ENCODE peak calls at places on chromosomes 11 and 22, in nine cellular contexts. M, O, I, B, W, S, L, R and J are unnamed samples.

GRCh38 chr11:20007386-20007785 is 152.9 kb downstream of the DBX1 start:
- DNase-seq in M (no peak), O (no peak), I (no peak), B (no peak), W (no peak), S (no peak), L (no peak), R (no peak), J (no peak)

GRCh38 chr11:120022617-120023016 is 115.3 kb downstream of the TRIM29 start:
- DNase-seq in M (no peak), O (no peak), I (no peak), B (no peak), W (no peak), S (no peak), L (no peak), R (no peak), J (no peak)

GRCh38 chr22:17120281-17120680 is 879 bp downstream of the TMEM121B start:
- DNase-seq in M (peak), O (peak), I (no peak), B (peak), W (no peak), S (no peak), L (no peak), R (peak), J (peak)

GRCh38 chr22:45548441-45548840 is 45.8 kb downstream of the FBLN1 start:
- DNase-seq in M (no peak), O (no peak), I (no peak), B (no peak), W (no peak), S (no peak), L (no peak), R (no peak), J (no peak)

GRCh38 chr11:68142028-68142412 is 20.8 kb upstream of the CHKA start:
- DNase-seq in M (peak), O (no peak), I (no peak), B (no peak), W (no peak), S (no peak), L (no peak), R (no peak), J (peak)

GRCh38 chr11:94017446-94017845 is 3.7 kb upstream of the HEPHL1 start:
- DNase-seq in M (no peak), O (no peak), I (no peak), B (peak), W (peak), S (no peak), L (no peak), R (no peak), J (no peak)

GRCh38 chr22:47793304-47794101 is 1031.1 kb downstream of the TBC1D22A start:
- DNase-seq in M (no peak), O (no peak), I (no peak), B (no peak), W (no peak), S (no peak), L (no peak), R (no peak), J (no peak)

GRCh38 chr22:23517804-23518380 is 62.2 kb downstream of the IGLL1 start:
- DNase-seq in M (no peak), O (no peak), I (no peak), B (no peak), W (no peak), S (no peak), L (no peak), R (no peak), J (no peak)

GRCh38 chr11:68968306-68969255 is 12.2 kb downstream of the MRGPRD start:
- DNase-seq in M (no peak), O (no peak), I (no peak), B (no peak), W (no peak), S (no peak), L (no peak), R (no peak), J (no peak)

GRCh38 chr11:91081440-91082088 is 858.7 kb upstream of the CHORDC1 start:
- DNase-seq in M (no peak), O (peak), I (no peak), B (peak), W (peak), S (no peak), L (no peak), R (no peak), J (no peak)

GRCh38 chr11:8288166-8288772 is 24.6 kb upstream of the LMO1 start:
- DNase-seq in M (no peak), O (no peak), I (no peak), B (no peak), W (no peak), S (no peak), L (no peak), R (no peak), J (no peak)

GRCh38 chr11:76916712-76917111 is 56.0 kb downstream of the ACER3 start:
- DNase-seq in M (no peak), O (no peak), I (no peak), B (no peak), W (no peak), S (no peak), L (no peak), R (no peak), J (no peak)

GRCh38 chr11:5123802-5124521 is 14.2 kb downstream of the OR52A5 start:
- DNase-seq in M (peak), O (peak), I (peak), B (peak), W (peak), S (no peak), L (peak), R (peak), J (peak)

GRCh38 chr22:44354288-44354687 is 41.5 kb upstream of the SHISAL1 start:
- DNase-seq in M (no peak), O (no peak), I (no peak), B (no peak), W (no peak), S (no peak), L (no peak), R (no peak), J (no peak)

GRCh38 chr11:12079726-12080556 is 30.4 kb upstream of the MICAL2 start:
- DNase-seq in M (no peak), O (peak), I (no peak), B (peak), W (peak), S (no peak), L (no peak), R (no peak), J (peak)

GRCh38 chr11:71139516-71140205 is 112.7 kb downstream of the SHANK2 start:
- DNase-seq in M (no peak), O (peak), I (peak), B (peak), W (no peak), S (no peak), L (no peak), R (no peak), J (peak)

GRCh38 chr22:37419916-37420655 is 7.2 kb downstream of the ELFN2 start:
- DNase-seq in M (peak), O (no peak), I (no peak), B (peak), W (no peak), S (no peak), L (no peak), R (no peak), J (no peak)

GRCh38 chr11:122486793-122487495 is 168.6 kb upstream of the UBASH3B start:
- DNase-seq in M (no peak), O (no peak), I (no peak), B (peak), W (peak), S (no peak), L (no peak), R (no peak), J (no peak)

GRCh38 chr11:31445621-31446020 is 63.8 kb downstream of the IMMP1L start:
- DNase-seq in M (no peak), O (no peak), I (no peak), B (no peak), W (no peak), S (no peak), L (no peak), R (no peak), J (no peak)

GRCh38 chr22:39525658-39525975 is 5.3 kb downstream of the ATF4 start:
- DNase-seq in M (no peak), O (no peak), I (no peak), B (no peak), W (no peak), S (no peak), L (no peak), R (no peak), J (no peak)

GRCh38 chr11:36455658-36456111 is 54.4 kb downstream of the TRAF6 start:
- DNase-seq in M (no peak), O (peak), I (peak), B (peak), W (peak), S (peak), L (no peak), R (no peak), J (peak)

GRCh38 chr11:117678651-117679407 is 118.2 kb downstream of the DSCAML1 start:
- DNase-seq in M (no peak), O (no peak), I (no peak), B (no peak), W (no peak), S (no peak), L (no peak), R (no peak), J (no peak)

GRCh38 chr11:19686234-19686633 is 26.4 kb upstream of the NAV2 start:
- DNase-seq in M (no peak), O (no peak), I (no peak), B (no peak), W (no peak), S (no peak), L (no peak), R (no peak), J (no peak)

GRCh38 chr11:111655924-111656323 is 53.7 kb downstream of the SIK2 start:
- DNase-seq in M (no peak), O (no peak), I (no peak), B (no peak), W (no peak), S (no peak), L (no peak), R (no peak), J (no peak)

GRCh38 chr11:132925825-132926469 is 606.4 kb downstream of the OPCML start:
- DNase-seq in M (no peak), O (no peak), I (no peak), B (no peak), W (no peak), S (no peak), L (no peak), R (no peak), J (no peak)

GRCh38 chr22:50326225-50326958 is 420 bp downstream of the DENND6B start:
- DNase-seq in M (no peak), O (no peak), I (no peak), B (no peak), W (no peak), S (no peak), L (no peak), R (no peak), J (no peak)

GRCh38 chr11:34859496-34859895 is 56.7 kb downstream of the APIP start:
- DNase-seq in M (no peak), O (no peak), I (no peak), B (no peak), W (no peak), S (no peak), L (no peak), R (no peak), J (no peak)

GRCh38 chr11:115911656-115912055 is 407.4 kb upstream of the CADM1 start:
- DNase-seq in M (no peak), O (no peak), I (no peak), B (no peak), W (no peak), S (no peak), L (peak), R (no peak), J (no peak)

GRCh38 chr11:77193915-77194830 is 66.1 kb downstream of the MYO7A start:
- DNase-seq in M (no peak), O (no peak), I (no peak), B (no peak), W (no peak), S (no peak), L (no peak), R (no peak), J (no peak)

GRCh38 chr11:65489061-65489705 is 9.7 kb upstream of the MALAT1 start:
- DNase-seq in M (no peak), O (peak), I (peak), B (peak), W (peak), S (no peak), L (no peak), R (no peak), J (no peak)